ENCODE peak calls at places on chromosomes 2 and 18, in seven cellular contexts. One of them, this sample, is unnamed.

GRCh38 chr2:174595904-174596397 is 1.7 kb downstream of the WIPF1 start:
- DNase-seq in adrenal gland: no peak
- DNase-seq in psoas muscle: no peak
- DNase-seq in astrocyte: peak; percentile 34
- DNase-seq in Caco-2: no peak
- DNase-seq in GM12878: no peak
- DNase-seq in colonic mucosa: no peak
- DNase-seq in this sample: no peak

GRCh38 chr2:190469770-190470169 is 61.6 kb downstream of the MFSD6 start:
- DNase-seq in Caco-2: no peak
- DNase-seq in adrenal gland: peak; percentile 40
- DNase-seq in astrocyte: peak; percentile 72
- DNase-seq in psoas muscle: no peak
- DNase-seq in GM12878: no peak
- DNase-seq in colonic mucosa: peak; percentile 73
- DNase-seq in this sample: peak; percentile 75

GRCh38 chr2:25505630-25506029 is 163.9 kb upstream of the DNMT3A start:
- DNase-seq in colonic mucosa: no peak
- DNase-seq in psoas muscle: no peak
- DNase-seq in Caco-2: no peak
- DNase-seq in adrenal gland: no peak
- DNase-seq in astrocyte: peak; percentile 27
- DNase-seq in GM12878: no peak
- DNase-seq in this sample: no peak

GRCh38 chr2:48221846-48222516 is 308.0 kb upstream of the STON1 start:
- DNase-seq in psoas muscle: no peak
- DNase-seq in colonic mucosa: no peak
- DNase-seq in GM12878: no peak
- DNase-seq in Caco-2: no peak
- DNase-seq in astrocyte: no peak
- DNase-seq in adrenal gland: no peak
- DNase-seq in this sample: no peak

GRCh38 chr2:20916604-20917286 is 93.8 kb upstream of the LDAH start:
- DNase-seq in psoas muscle: no peak
- DNase-seq in GM12878: no peak
- DNase-seq in adrenal gland: peak; percentile 56
- DNase-seq in astrocyte: peak; percentile 9
- DNase-seq in colonic mucosa: no peak
- DNase-seq in Caco-2: peak; percentile 62
- DNase-seq in this sample: no peak

GRCh38 chr2:102686479-102687439 is 67.4 kb downstream of the SLC9A2 start:
- DNase-seq in Caco-2: no peak
- DNase-seq in colonic mucosa: no peak
- DNase-seq in astrocyte: no peak
- DNase-seq in adrenal gland: no peak
- DNase-seq in GM12878: no peak
- DNase-seq in psoas muscle: no peak
- DNase-seq in this sample: no peak

GRCh38 chr2:170465241-170465640 is 249.9 kb upstream of the SP5 start:
- DNase-seq in psoas muscle: no peak
- DNase-seq in colonic mucosa: peak; percentile 6
- DNase-seq in Caco-2: no peak
- DNase-seq in GM12878: no peak
- DNase-seq in astrocyte: no peak
- DNase-seq in adrenal gland: no peak
- DNase-seq in this sample: no peak

GRCh38 chr2:127048969-127049897 is 57.7 kb downstream of the BIN1 start:
- DNase-seq in Caco-2: peak; percentile 36
- DNase-seq in GM12878: no peak
- DNase-seq in adrenal gland: no peak
- DNase-seq in astrocyte: no peak
- DNase-seq in psoas muscle: no peak
- DNase-seq in colonic mucosa: peak; percentile 17
- DNase-seq in this sample: no peak

GRCh38 chr2:238513346-238513745 is 86.6 kb downstream of the ASB1 start:
- DNase-seq in astrocyte: no peak
- DNase-seq in colonic mucosa: peak; percentile 30
- DNase-seq in psoas muscle: no peak
- DNase-seq in Caco-2: no peak
- DNase-seq in GM12878: no peak
- DNase-seq in adrenal gland: peak; percentile 47
- DNase-seq in this sample: peak; percentile 49

GRCh38 chr2:11799826-11800225 is 53.4 kb downstream of the LPIN1 start:
- DNase-seq in psoas muscle: no peak
- DNase-seq in astrocyte: no peak
- DNase-seq in Caco-2: no peak
- DNase-seq in colonic mucosa: no peak
- DNase-seq in adrenal gland: no peak
- DNase-seq in GM12878: no peak
- DNase-seq in this sample: no peak

GRCh38 chr2:241635756-241636155 is 1.2 kb downstream of the THAP4 start:
- DNase-seq in Caco-2: no peak
- DNase-seq in psoas muscle: no peak
- DNase-seq in astrocyte: no peak
- DNase-seq in colonic mucosa: no peak
- DNase-seq in adrenal gland: peak; percentile 11
- DNase-seq in GM12878: no peak
- DNase-seq in this sample: no peak

GRCh38 chr2:38551171-38551570 is 51.6 kb downstream of the HNRNPLL start:
- DNase-seq in psoas muscle: no peak
- DNase-seq in astrocyte: no peak
- DNase-seq in GM12878: no peak
- DNase-seq in Caco-2: no peak
- DNase-seq in adrenal gland: no peak
- DNase-seq in colonic mucosa: no peak
- DNase-seq in this sample: no peak

GRCh38 chr2:56170536-56170935 is 13.3 kb upstream of the CCDC85A start:
- DNase-seq in astrocyte: no peak
- DNase-seq in psoas muscle: no peak
- DNase-seq in Caco-2: no peak
- DNase-seq in colonic mucosa: no peak
- DNase-seq in adrenal gland: no peak
- DNase-seq in GM12878: no peak
- DNase-seq in this sample: no peak

GRCh38 chr18:50051288-50051687 is 143.7 kb downstream of the MYO5B start:
- DNase-seq in psoas muscle: no peak
- DNase-seq in adrenal gland: peak; percentile 15
- DNase-seq in astrocyte: no peak
- DNase-seq in GM12878: no peak
- DNase-seq in Caco-2: no peak
- DNase-seq in colonic mucosa: no peak
- DNase-seq in this sample: peak; percentile 30

GRCh38 chr2:39068290-39068689 is 52.6 kb downstream of the SOS1 start:
- DNase-seq in GM12878: no peak
- DNase-seq in psoas muscle: no peak
- DNase-seq in Caco-2: no peak
- DNase-seq in astrocyte: peak; percentile 1
- DNase-seq in colonic mucosa: no peak
- DNase-seq in adrenal gland: no peak
- DNase-seq in this sample: no peak

GRCh38 chr2:154226931-154227330 is 355.2 kb downstream of the GALNT13 start:
- DNase-seq in GM12878: no peak
- DNase-seq in colonic mucosa: no peak
- DNase-seq in Caco-2: no peak
- DNase-seq in psoas muscle: no peak
- DNase-seq in adrenal gland: no peak
- DNase-seq in astrocyte: no peak
- DNase-seq in this sample: no peak

GRCh38 chr18:61993831-61994230 is 101.0 kb upstream of the RNF152 start:
- DNase-seq in adrenal gland: no peak
- DNase-seq in colonic mucosa: no peak
- DNase-seq in psoas muscle: no peak
- DNase-seq in Caco-2: no peak
- DNase-seq in astrocyte: peak; percentile 8
- DNase-seq in GM12878: no peak
- DNase-seq in this sample: no peak

GRCh38 chr2:80496770-80497169 is 192.2 kb upstream of the LRRTM1 start:
- DNase-seq in psoas muscle: no peak
- DNase-seq in astrocyte: peak; percentile 83
- DNase-seq in Caco-2: no peak
- DNase-seq in colonic mucosa: no peak
- DNase-seq in GM12878: no peak
- DNase-seq in adrenal gland: no peak
- DNase-seq in this sample: no peak

GRCh38 chr2:224882291-224883171 is 159.7 kb downstream of the DOCK10 start:
- DNase-seq in adrenal gland: no peak
- DNase-seq in colonic mucosa: no peak
- DNase-seq in Caco-2: no peak
- DNase-seq in psoas muscle: no peak
- DNase-seq in GM12878: no peak
- DNase-seq in astrocyte: peak; percentile 90
- DNase-seq in this sample: no peak

GRCh38 chr2:70964596-70965386 is 13.6 kb upstream of the ANKRD53 start:
- DNase-seq in Caco-2: no peak
- DNase-seq in psoas muscle: peak; percentile 78
- DNase-seq in astrocyte: peak; percentile 24
- DNase-seq in GM12878: no peak
- DNase-seq in adrenal gland: peak; percentile 79
- DNase-seq in colonic mucosa: peak; percentile 73
- DNase-seq in this sample: peak; percentile 62

GRCh38 chr18:76633504-76634259 is 138.6 kb upstream of the ZNF516 start:
- DNase-seq in Caco-2: no peak
- DNase-seq in colonic mucosa: no peak
- DNase-seq in adrenal gland: no peak
- DNase-seq in GM12878: no peak
- DNase-seq in astrocyte: no peak
- DNase-seq in psoas muscle: no peak
- DNase-seq in this sample: no peak

DNA sequence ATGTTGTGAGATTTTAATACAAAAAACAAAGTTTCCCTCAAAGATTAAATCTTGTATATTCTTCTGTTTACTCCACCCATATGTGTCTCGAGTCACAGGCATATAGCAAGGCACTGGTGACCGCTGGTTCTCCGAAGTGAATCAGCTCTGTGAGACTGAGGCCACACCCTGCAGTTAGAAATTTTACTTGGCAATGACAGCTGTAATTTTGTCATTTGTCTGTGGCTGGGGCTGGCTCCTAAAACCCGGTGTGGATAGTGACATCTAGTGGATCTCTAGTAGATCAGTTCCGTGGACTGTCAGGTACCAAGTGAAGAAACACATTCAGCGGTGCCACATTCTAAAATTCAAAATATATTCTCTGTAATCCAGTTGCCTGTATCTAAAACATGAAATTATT is 278.0 kb downstream of the NEDD4L start:
- DNase-seq in colonic mucosa: peak; percentile 78
- DNase-seq in Caco-2: peak; percentile 54
- DNase-seq in astrocyte: peak; percentile 75
- DNase-seq in GM12878: no peak
- DNase-seq in adrenal gland: peak; percentile 88
- DNase-seq in psoas muscle: peak; percentile 59
- DNase-seq in this sample: peak; percentile 61
- H3K4me3 ChIP-seq in colonic mucosa: no peak overlapping the region
- H3K4me3 ChIP-seq in Caco-2: no peak overlapping the region
- H3K4me3 ChIP-seq in astrocyte: no peak overlapping the region
- H3K4me3 ChIP-seq in GM12878: no peak overlapping the region
- H3K4me3 ChIP-seq in adrenal gland: no peak overlapping the region
- H3K4me3 ChIP-seq in psoas muscle: peak overlapping the region; percentile 41
- H3K4me3 ChIP-seq in this sample: no peak overlapping the region

DNA sequence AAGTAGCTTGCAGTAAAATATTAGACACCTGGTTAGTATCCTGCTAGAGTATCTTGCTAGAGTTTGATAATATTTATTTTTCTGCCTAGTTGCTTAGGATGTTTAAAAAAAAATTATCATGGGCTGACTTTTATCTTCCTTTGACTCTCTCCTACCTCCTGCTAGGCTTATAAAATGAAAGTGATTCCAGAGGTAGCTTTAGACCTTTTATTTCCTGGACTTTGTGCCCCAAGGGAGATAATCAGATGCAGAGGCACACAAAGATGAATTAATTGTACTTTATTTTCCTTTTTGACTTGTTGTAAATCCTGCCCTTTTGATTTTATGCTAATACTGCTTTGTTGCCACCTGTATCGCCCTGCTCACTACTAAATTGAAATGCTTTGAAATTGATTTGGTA is 130.7 kb downstream of the WDSUB1 start:
- DNase-seq in colonic mucosa: no peak
- DNase-seq in psoas muscle: no peak
- DNase-seq in astrocyte: no peak
- DNase-seq in adrenal gland: no peak
- DNase-seq in Caco-2: no peak
- DNase-seq in GM12878: no peak
- DNase-seq in this sample: no peak
- H3K4me1 ChIP-seq in colonic mucosa: peaks cover 23% of the 10 kb centered on the region
- H3K4me1 ChIP-seq in psoas muscle: no peaks in the 10 kb centered on the region
- H3K4me1 ChIP-seq in astrocyte: peaks cover 18% of the 10 kb centered on the region
- H3K4me1 ChIP-seq in adrenal gland: peaks cover 8% of the 10 kb centered on the region
- H3K4me1 ChIP-seq in Caco-2: peaks cover 56% of the 10 kb centered on the region
- H3K4me1 ChIP-seq in GM12878: peaks cover 6% of the 10 kb centered on the region
- H3K4me1 ChIP-seq in this sample: peaks cover 82% of the 10 kb centered on the region

GRCh38 chr2:67585400-67585799 is 188.3 kb downstream of the ETAA1 start:
- DNase-seq in GM12878: no peak
- DNase-seq in psoas muscle: no peak
- DNase-seq in colonic mucosa: no peak
- DNase-seq in astrocyte: no peak
- DNase-seq in Caco-2: no peak
- DNase-seq in adrenal gland: no peak
- DNase-seq in this sample: no peak

GRCh38 chr2:67579207-67579606 is 182.1 kb downstream of the ETAA1 start:
- DNase-seq in psoas muscle: no peak
- DNase-seq in adrenal gland: no peak
- DNase-seq in astrocyte: peak; percentile 62
- DNase-seq in Caco-2: no peak
- DNase-seq in colonic mucosa: no peak
- DNase-seq in GM12878: no peak
- DNase-seq in this sample: no peak

GRCh38 chr2:67581751-67582150 is 184.6 kb downstream of the ETAA1 start:
- DNase-seq in colonic mucosa: no peak
- DNase-seq in adrenal gland: no peak
- DNase-seq in GM12878: no peak
- DNase-seq in Caco-2: no peak
- DNase-seq in psoas muscle: no peak
- DNase-seq in astrocyte: no peak
- DNase-seq in this sample: no peak

GRCh38 chr2:67579791-67580190 is 182.7 kb downstream of the ETAA1 start:
- DNase-seq in GM12878: no peak
- DNase-seq in astrocyte: no peak
- DNase-seq in colonic mucosa: no peak
- DNase-seq in Caco-2: no peak
- DNase-seq in adrenal gland: no peak
- DNase-seq in psoas muscle: no peak
- DNase-seq in this sample: no peak

GRCh38 chr2:67583185-67583584 is 186.1 kb downstream of the ETAA1 start:
- DNase-seq in psoas muscle: no peak
- DNase-seq in astrocyte: no peak
- DNase-seq in GM12878: no peak
- DNase-seq in Caco-2: no peak
- DNase-seq in adrenal gland: no peak
- DNase-seq in colonic mucosa: no peak
- DNase-seq in this sample: no peak
- H3K9me3 ChIP-seq in psoas muscle: peaks cover 36% of the 10 kb centered on the region
- H3K9me3 ChIP-seq in astrocyte: no peaks in the 10 kb centered on the region
- H3K9me3 ChIP-seq in GM12878: no peaks in the 10 kb centered on the region
- H3K9me3 ChIP-seq in Caco-2: peaks cover 32% of the 10 kb centered on the region
- H3K9me3 ChIP-seq in adrenal gland: peaks cover 19% of the 10 kb centered on the region
- H3K9me3 ChIP-seq in colonic mucosa: no peaks in the 10 kb centered on the region
- H3K9me3 ChIP-seq in this sample: no peaks in the 10 kb centered on the region

DNA sequence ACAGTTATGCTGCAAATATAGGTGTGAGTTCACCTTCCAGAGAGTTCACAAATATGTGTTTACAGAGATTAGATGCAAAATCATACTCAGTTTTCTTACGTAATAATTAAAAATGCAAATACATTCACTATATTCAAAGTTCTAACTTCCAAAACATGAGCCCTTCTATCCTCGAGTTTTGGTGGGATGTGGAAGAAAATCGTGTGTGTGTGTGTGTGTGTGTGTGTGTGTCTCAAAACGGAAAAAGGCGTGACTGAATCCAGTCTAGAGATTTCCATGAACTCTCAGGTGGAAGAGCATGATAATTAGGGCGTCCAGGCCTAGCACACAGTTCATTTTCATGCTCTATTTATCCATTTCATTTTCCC is 1.2 kb downstream of the DSG2 start:
- DNase-seq in adrenal gland: no peak
- DNase-seq in astrocyte: no peak
- DNase-seq in psoas muscle: no peak
- DNase-seq in Caco-2: no peak
- DNase-seq in colonic mucosa: no peak
- DNase-seq in GM12878: no peak
- DNase-seq in this sample: no peak
- H3K4me3 ChIP-seq in adrenal gland: no peak overlapping the region
- H3K4me3 ChIP-seq in astrocyte: peak overlapping the region; percentile 73
- H3K4me3 ChIP-seq in psoas muscle: peak overlapping the region; percentile 73
- H3K4me3 ChIP-seq in Caco-2: peak overlapping the region; percentile 72
- H3K4me3 ChIP-seq in colonic mucosa: peak overlapping the region; percentile 66
- H3K4me3 ChIP-seq in GM12878: peak overlapping the region; percentile 88
- H3K4me3 ChIP-seq in this sample: peak overlapping the region; percentile 51

This sample was measured in thyroid gland.